ENCODE peak calls at places on chromosomes 1 and 21, in five cellular contexts. P is caudate nucleus; I is nucleus accumbens; K is CD4-positive, alpha-beta T cell; T is GM03348. E is an unnamed sample.

GRCh38 chr1:109664671-109665070 is 3.2 kb upstream of the GSTM2 start:
- DNase-seq in P (no peak), I (no peak), K (no peak), T (no peak), E (no peak)

GRCh38 chr1:205379056-205379455 is 22.3 kb upstream of the KLHDC8A start:
- DNase-seq in P (no peak), I (no peak), K (no peak), T (no peak), E (no peak)

GRCh38 chr1:92795166-92795565 is 10.3 kb upstream of the EVI5 start:
- DNase-seq in P (no peak), I (no peak), K (no peak), T (no peak), E (no peak)

GRCh38 chr1:102733491-102734236 is 374.7 kb downstream of the COL11A1 start:
- DNase-seq in P (no peak), I (no peak), K (no peak), T (no peak), E (no peak)

GRCh38 chr21:32350981-32351380 is 41.8 kb downstream of the URB1 start:
- DNase-seq in P (no peak), I (no peak), K (no peak), T (no peak), E (no peak)

GRCh38 chr21:38159355-38159754 is 97.4 kb upstream of the KCNJ15 start:
- DNase-seq in P (no peak), I (no peak), K (peak; percentile 48), T (peak; percentile 85), E (peak; percentile 87)

GRCh38 chr1:209530990-209531389 is 52.5 kb upstream of the CAMK1G start:
- DNase-seq in P (no peak), I (no peak), K (no peak), T (no peak), E (no peak)

GRCh38 chr1:2205191-2205952 is 10.8 kb upstream of the FAAP20 start:
- DNase-seq in P (peak; percentile 89), I (peak; percentile 88), K (peak; percentile 95), T (no peak), E (peak; percentile 63)

GRCh38 chr1:2230781-2231666 is 2.9 kb downstream of the SKI start:
- DNase-seq in P (peak; percentile 55), I (peak; percentile 63), K (peak; percentile 75), T (peak; percentile 21), E (no peak)

GRCh38 chr1:180241716-180242544 is 11.9 kb downstream of the LHX4 start:
- DNase-seq in P (no peak), I (no peak), K (no peak), T (peak; percentile 46), E (no peak)

GRCh38 chr1:229278120-229278741 is 7.3 kb downstream of the RAB4A start:
- DNase-seq in P (no peak), I (no peak), K (no peak), T (no peak), E (no peak)